ENCODE peak calls at places on chromosomes 2 and 18, in five cellular contexts. B is PC-9, I is MM.1S, Y is spleen, H is fibroblast of mammary gland. E is an unnamed sample.

GRCh38 chr18:62399781-62400308 is 74.7 kb downstream of the TNFRSF11A start:
- DNase-seq in Y (no peak), I (no peak), B (peak), H (no peak), E (peak)

GRCh38 chr2:190036071-190036470 is 26.5 kb downstream of the MSTN start:
- DNase-seq in Y (no peak), H (no peak), I (no peak), B (no peak), E (no peak)

GRCh38 chr18:77178559-77178958 is 46.0 kb upstream of the MBP start:
- DNase-seq in I (no peak), B (no peak), Y (no peak), H (peak), E (peak)

GRCh38 chr2:83051538-83052192 is 1407.4 kb downstream of the SUCLG1 start:
- DNase-seq in H (no peak), B (no peak), Y (no peak), I (no peak), E (no peak)

GRCh38 chr2:68225119-68225632 is 27.2 kb downstream of the PPP3R1 start:
- DNase-seq in I (peak), B (no peak), H (peak), Y (no peak), E (peak)

GRCh38 chr18:46756559-46757201 is at the start of gene ST8SIA5:
- DNase-seq in H (no peak), B (no peak), Y (no peak), I (no peak), E (no peak)

GRCh38 chr2:53755022-53755630 is 12.5 kb upstream of the CHAC2 start:
- DNase-seq in B (peak), Y (no peak), I (no peak), H (peak), E (peak)

GRCh38 chr2:237669628-237670351 is 42.4 kb downstream of the LRRFIP1 start:
- DNase-seq in I (no peak), H (peak), Y (peak), B (no peak), E (no peak)

GRCh38 chr2:232438951-232439757 is 16.8 kb upstream of the ALPI start:
- DNase-seq in B (peak), Y (peak), H (peak), I (no peak), E (peak)

GRCh38 chr2:132719480-132719879 is 49.5 kb upstream of the LYPD1 start:
- DNase-seq in Y (no peak), H (no peak), B (no peak), I (no peak), E (no peak)

GRCh38 chr18:2814928-2815327 is 31.9 kb upstream of the EMILIN2 start:
- DNase-seq in H (no peak), Y (no peak), B (no peak), I (no peak), E (no peak)

GRCh38 chr18:70181015-70181414 is 24.5 kb downstream of the RTTN start:
- DNase-seq in H (peak), I (no peak), Y (no peak), B (peak), E (peak)

GRCh38 chr18:70181725-70182124 is 23.8 kb downstream of the RTTN start:
- DNase-seq in I (no peak), Y (no peak), H (no peak), B (no peak), E (no peak)

GRCh38 chr2:163737169-163737439 is 1.3 kb upstream of the FIGN start:
- DNase-seq in I (no peak), Y (no peak), B (no peak), H (no peak), E (no peak)

GRCh38 chr2:160752475-160753330 is 259.1 kb upstream of the RBMS1 start:
- DNase-seq in I (no peak), Y (no peak), H (peak), B (peak), E (peak)

GRCh38 chr2:229154381-229154780 is 116.7 kb downstream of the PID1 start:
- DNase-seq in I (no peak), Y (no peak), B (no peak), H (peak), E (no peak)

GRCh38 chr2:175030380-175031271 is 25.4 kb upstream of the CHN1 start:
- DNase-seq in B (peak), Y (no peak), I (peak), H (peak), E (peak)

GRCh38 chr18:72849671-72850070 is 18.1 kb downstream of the NETO1 start:
- DNase-seq in H (no peak), B (no peak), Y (no peak), I (no peak), E (no peak)

GRCh38 chr2:225025917-225026571 is 16.2 kb downstream of the DOCK10 start:
- DNase-seq in H (peak), I (no peak), B (peak), Y (no peak), E (peak)

GRCh38 chr2:152715854-152716428 is 1.3 kb downstream of the PRPF40A start:
- DNase-seq in Y (no peak), B (peak), H (peak), I (peak), E (peak)

GRCh38 chr2:168528469-168528868 is 72.4 kb downstream of the CERS6 start:
- DNase-seq in Y (no peak), I (no peak), H (peak), B (no peak), E (no peak)

GRCh38 chr2:128315122-128315828 is 3.4 kb downstream of the HS6ST1 start:
- DNase-seq in H (no peak), I (no peak), B (no peak), Y (no peak), E (no peak)

GRCh38 chr2:218395456-218395825 is 4.2 kb upstream of the CTDSP1 start:
- DNase-seq in I (no peak), B (no peak), Y (peak), H (no peak), E (peak)

GRCh38 chr2:162058973-162059668 is 14.9 kb downstream of the DPP4 start:
- DNase-seq in I (peak), B (no peak), Y (no peak), H (no peak), E (peak)

GRCh38 chr2:42809131-42809875 is 16.9 kb upstream of the HAAO start:
- DNase-seq in H (peak), I (peak), Y (no peak), B (no peak), E (no peak)

GRCh38 chr2:11697103-11697871 is 27.3 kb upstream of the NTSR2 start:
- DNase-seq in H (peak), I (no peak), B (peak), Y (peak), E (peak)

GRCh38 chr2:242030226-242030575 is 160.7 kb downstream of the RTP5 start:
- DNase-seq in B (no peak), Y (peak), H (no peak), I (no peak), E (no peak)

GRCh38 chr2:24721470-24721869 is 71.7 kb downstream of the PTRHD1 start:
- DNase-seq in B (no peak), Y (no peak), H (peak), I (no peak), E (peak)

GRCh38 chr18:74529811-74530583 is 4.3 kb upstream of the CNDP1 start:
- DNase-seq in B (no peak), Y (peak), H (no peak), I (no peak), E (no peak)

DNA sequence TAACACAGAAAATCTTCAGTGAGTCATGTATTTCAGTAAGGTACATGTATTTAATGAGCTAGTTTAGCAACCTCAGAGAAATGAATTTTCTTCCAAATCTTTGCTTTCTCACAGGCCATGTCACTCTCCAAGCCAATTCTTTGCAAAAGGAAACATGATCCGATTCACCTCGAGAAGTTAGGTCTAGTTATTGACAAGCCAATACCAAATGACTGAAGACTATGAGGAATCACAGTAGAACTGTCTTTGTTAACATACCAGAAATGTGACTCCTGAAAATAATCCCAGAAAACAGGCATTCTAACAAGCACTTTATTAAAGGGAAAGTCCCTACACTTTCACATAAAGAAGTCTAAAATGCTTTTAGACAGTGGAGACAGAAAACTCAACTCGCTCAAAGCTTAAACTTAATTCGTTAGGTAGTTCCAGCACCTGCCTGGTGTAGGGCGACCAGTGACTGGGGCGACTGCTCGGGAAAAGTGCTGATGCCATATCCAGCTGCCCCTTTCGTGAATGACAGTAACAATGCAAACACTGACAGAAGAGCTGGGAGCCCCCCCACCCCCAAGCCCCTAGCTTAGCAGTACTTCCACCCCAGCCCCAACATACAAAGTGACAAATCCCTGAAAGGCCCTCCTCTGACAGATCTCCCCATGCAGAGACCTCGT is 1.9 kb downstream of the MEMO1 start:
- DNase-seq in H (peak), I (peak), B (no peak), Y (peak), E (peak)
- H3K4me3 ChIP-seq in H (peak), I (peak), B (peak), Y (peak), E (peak)

DNA sequence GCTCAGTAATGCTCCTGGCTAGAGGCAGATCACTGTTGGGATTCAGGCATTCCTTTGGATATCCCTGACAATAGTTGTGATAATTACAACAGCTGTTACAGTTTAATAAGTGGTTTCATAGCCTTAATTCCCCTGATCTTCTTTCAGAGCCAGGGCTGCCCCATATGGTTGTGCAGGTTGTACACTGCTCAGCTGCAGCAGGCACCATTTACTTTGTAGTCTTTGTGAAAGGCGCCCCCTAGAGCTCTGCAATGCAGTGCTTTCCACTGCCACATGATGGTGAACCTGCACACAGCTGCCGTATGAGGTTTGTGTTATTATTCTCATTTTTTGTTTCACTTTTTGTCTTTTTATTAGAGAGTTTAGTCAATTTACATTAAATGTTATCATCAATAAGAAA is 239.1 kb downstream of the KCNS3 start:
- DNase-seq in B (peak), Y (no peak), H (peak), I (peak), E (peak)
- TF ChIP-seq CTCF in B (peak), Y (peak), H (peak), I (peak), E (peak)

DNA sequence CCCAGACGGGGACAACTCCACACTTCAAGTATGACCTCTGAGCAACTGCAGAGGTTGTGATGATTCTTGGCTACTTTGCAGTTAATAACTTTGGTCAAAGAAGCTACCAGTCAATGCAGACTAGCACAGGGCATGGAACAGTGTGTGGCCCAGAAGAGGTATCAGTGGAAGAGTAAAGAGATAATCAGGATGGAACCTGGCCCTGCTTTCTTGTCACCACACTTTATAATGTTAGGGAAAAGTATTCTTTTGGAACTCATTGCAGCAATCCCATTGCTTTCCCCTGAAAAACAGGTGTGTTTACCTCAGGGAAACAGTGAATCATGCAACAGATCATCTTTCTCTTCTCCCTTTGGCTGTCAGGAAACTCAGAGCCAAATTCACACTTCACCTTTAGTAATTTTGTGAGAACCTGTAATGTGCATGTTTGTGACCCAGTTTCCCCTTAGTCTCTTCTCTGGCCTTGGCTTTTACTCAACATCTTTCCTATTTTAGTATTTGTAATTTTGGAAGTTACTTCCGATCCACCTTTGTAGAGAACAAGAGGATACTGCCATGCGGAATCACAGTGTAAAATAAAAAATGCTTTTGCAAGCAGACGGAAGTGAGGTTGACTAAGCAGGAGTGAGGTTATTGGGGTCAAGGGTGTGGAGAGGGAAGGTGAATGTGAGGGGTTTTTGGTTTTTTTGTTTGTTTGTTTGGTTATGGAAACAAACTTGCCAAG is 14.2 kb downstream of the ASPRV1 start:
- DNase-seq in B (no peak), Y (no peak), I (no peak), H (no peak), E (peak)
- H3K4me3 ChIP-seq in B (peak), Y (peak), I (no peak), H (no peak), E (no peak)

DNA sequence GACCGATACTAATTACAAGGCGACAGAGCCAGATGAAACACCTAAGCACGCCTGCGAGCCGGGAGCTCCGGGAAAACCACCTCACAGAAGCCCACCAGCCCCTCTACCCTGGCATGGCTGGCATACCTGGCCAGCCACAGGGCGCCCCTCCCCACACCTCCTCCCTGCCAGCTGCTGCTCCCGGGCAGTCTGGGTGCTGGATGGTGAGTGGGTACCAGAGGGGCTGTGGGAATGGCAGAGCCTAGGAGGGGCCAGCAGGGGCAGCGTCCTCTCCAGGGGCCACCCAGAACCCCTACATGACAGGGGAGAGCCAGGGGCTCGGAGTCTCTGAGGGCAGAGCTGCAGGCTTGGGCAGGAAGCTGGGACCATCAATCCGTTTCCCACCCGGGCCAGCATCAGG is 58.7 kb upstream of the GPC1 start:
- DNase-seq in B (no peak), Y (no peak), H (no peak), I (no peak), E (no peak)
- TF ChIP-seq CTCF in B (no peak), Y (no peak), H (no peak), I (no peak), E (no peak)

DNA sequence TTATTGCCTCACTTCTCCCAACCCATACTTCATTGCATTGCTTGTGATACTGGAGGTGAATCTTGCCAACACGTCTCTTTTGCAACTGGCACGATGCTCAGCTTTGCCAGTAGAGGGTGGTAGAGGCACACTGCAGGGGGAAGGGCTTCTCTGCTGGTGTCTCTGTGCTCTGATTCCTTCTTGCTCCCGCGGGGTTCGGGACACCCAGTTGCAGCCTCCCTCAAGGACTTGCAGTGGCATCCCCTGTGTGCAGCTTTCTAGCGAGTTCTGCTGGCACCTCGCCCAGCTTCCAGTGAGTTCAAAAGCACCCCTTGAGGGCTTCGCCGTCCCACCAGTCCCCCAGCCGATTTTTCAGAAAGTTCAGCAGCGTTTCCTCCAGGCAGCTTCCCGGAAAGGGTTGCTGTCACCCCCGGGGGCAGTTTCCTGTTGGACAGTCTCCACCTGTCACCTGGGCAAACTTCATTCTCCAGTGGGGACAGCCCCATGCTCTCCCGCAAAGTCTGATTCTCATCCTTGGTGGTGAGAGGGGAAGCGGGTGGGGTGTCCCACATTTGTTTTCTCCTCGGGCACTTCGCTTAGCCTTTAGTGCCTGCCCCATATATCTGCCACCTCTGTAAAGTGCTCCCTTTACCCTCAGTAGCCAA is 35.4 kb upstream of the EN1 start:
- DNase-seq in Y (peak), B (peak), I (peak), H (peak), E (peak)
- H3K4me3 ChIP-seq in Y (peak), B (no peak), I (peak), H (peak), E (no peak)

GRCh38 chr2:192940767-192941166 is 746.0 kb upstream of the TMEFF2 start:
- DNase-seq in Y (no peak), B (no peak), H (no peak), I (no peak), E (no peak)
- TF ChIP-seq CTCF in Y (no peak), B (no peak), H (no peak), I (no peak), E (peak)

E was measured in epithelial cell of esophagus.